ENCODE peak calls at places on chromosomes 11 and 22, in ten cellular contexts. N is posterior cingulate gyrus; W is left colon; U is iPS-NIHi11; P is progenitor cell of endocrine pancreas; H is stimulated activated CD8-positive, alpha-beta memory T cell treated with anti-CD3 and anti-CD28 coated beads, Interleukin-7, amount 100 ng/mL, for 48 hours; E is PC-3; Q is AG04450; T is right lobe of liver; X is heart left ventricle. O is an unnamed sample.

GRCh38 chr11:74681686-74682651 is 49.3 kb downstream of the CHRDL2 start:
- DNase-seq in N (peak), W (no peak), U (no peak), P (no peak), H (no peak), E (peak), Q (no peak), T (peak), X (peak), O (peak)

GRCh38 chr11:104462346-104462745 is 298.4 kb upstream of the PDGFD start:
- DNase-seq in N (no peak), W (no peak), U (no peak), P (no peak), H (no peak), E (peak), Q (peak), T (no peak), X (peak), O (no peak)

GRCh38 chr11:65917434-65918210 is 1.2 kb downstream of the C11orf68 start:
- DNase-seq in N (no peak), W (no peak), U (no peak), P (no peak), H (no peak), E (peak), Q (no peak), T (no peak), X (no peak), O (no peak)

GRCh38 chr11:72217856-72218745 is 1.5 kb downstream of the FOLR2 start:
- DNase-seq in N (no peak), W (no peak), U (no peak), P (no peak), H (no peak), E (no peak), Q (no peak), T (no peak), X (no peak), O (no peak)

GRCh38 chr11:59025097-59025496 is 61.0 kb upstream of the GLYATL1B start:
- DNase-seq in N (no peak), W (peak), U (no peak), P (no peak), H (no peak), E (no peak), Q (no peak), T (peak), X (no peak), O (no peak)

GRCh38 chr11:116721983-116722382 is 50.8 kb downstream of the BUD13 start:
- DNase-seq in N (no peak), W (no peak), U (no peak), P (no peak), H (no peak), E (no peak), Q (no peak), T (no peak), X (no peak), O (no peak)

GRCh38 chr11:31655483-31655882 is 145.9 kb downstream of the ELP4 start:
- DNase-seq in N (no peak), W (no peak), U (no peak), P (no peak), H (no peak), E (peak), Q (no peak), T (no peak), X (no peak), O (no peak)

GRCh38 chr22:29751139-29751538 is 15.7 kb downstream of the ZMAT5 start:
- DNase-seq in N (no peak), W (no peak), U (no peak), P (no peak), H (no peak), E (no peak), Q (no peak), T (no peak), X (no peak), O (no peak)

GRCh38 chr11:130071211-130071712 is 1.6 kb downstream of the APLP2 start:
- DNase-seq in N (no peak), W (no peak), U (no peak), P (no peak), H (no peak), E (peak), Q (no peak), T (no peak), X (no peak), O (peak)

GRCh38 chr11:120471131-120471530 is 40.4 kb upstream of the GRIK4 start:
- DNase-seq in N (no peak), W (no peak), U (no peak), P (no peak), H (no peak), E (peak), Q (peak), T (no peak), X (no peak), O (no peak)

GRCh38 chr11:1437500-1437899 is 47.8 kb downstream of the BRSK2 start:
- DNase-seq in N (no peak), W (no peak), U (no peak), P (no peak), H (no peak), E (no peak), Q (no peak), T (no peak), X (peak), O (no peak)

GRCh38 chr11:65546217-65546958 is 11.8 kb downstream of the LTBP3 start:
- DNase-seq in N (peak), W (peak), U (peak), P (peak), H (peak), E (peak), Q (no peak), T (peak), X (peak), O (peak)

GRCh38 chr11:114559425-114560310 is at the start of gene NXPE1:
- DNase-seq in N (no peak), W (no peak), U (no peak), P (no peak), H (no peak), E (no peak), Q (no peak), T (no peak), X (no peak), O (no peak)

GRCh38 chr11:6587360-6587953 is 16.0 kb downstream of the RRP8 start:
- DNase-seq in N (peak), W (no peak), U (no peak), P (no peak), H (no peak), E (no peak), Q (no peak), T (peak), X (peak), O (peak)

O was measured in head of caudate nucleus.